ENCODE peak calls at places on chromosome 4, in nine cellular contexts. A is GM06990, F is psoas muscle, Q is GM12865, C is astrocyte, G is OCI-LY7, Y is CD14-positive monocyte, B is osteocyte, W is AG10803. X is an unnamed sample.

GRCh38 chr4:98055800-98056501 is 87.3 kb downstream of the STPG2 start:
- DNase-seq in A (no peak), F (no peak), Q (no peak), C (no peak), G (no peak), Y (peak; percentile 40), B (no peak), W (no peak), X (no peak)

GRCh38 chr4:1903035-1903434 is 31.8 kb downstream of the NSD2 start:
- DNase-seq in A (no peak), F (no peak), Q (no peak), C (no peak), G (no peak), Y (no peak), B (no peak), W (no peak), X (no peak)

GRCh38 chr4:145153181-145153903 is 27.0 kb downstream of the OTUD4 start:
- DNase-seq in A (no peak), F (no peak), Q (no peak), C (no peak), G (no peak), Y (no peak), B (no peak), W (no peak), X (no peak)

GRCh38 chr4:33746979-33747378 is 2497.3 kb downstream of the ARAP2 start:
- DNase-seq in A (no peak), F (no peak), Q (peak; percentile 30), C (peak; percentile 2), G (no peak), Y (no peak), B (no peak), W (peak; percentile 49), X (no peak)

GRCh38 chr4:101667348-101667747 is 123.2 kb upstream of the BANK1 start:
- DNase-seq in A (no peak), F (no peak), Q (no peak), C (peak; percentile 63), G (no peak), Y (no peak), B (no peak), W (peak; percentile 19), X (no peak)

GRCh38 chr4:25786497-25787065 is 76.2 kb downstream of the SEL1L3 start:
- DNase-seq in A (no peak), F (no peak), Q (no peak), C (peak; percentile 28), G (no peak), Y (no peak), B (no peak), W (no peak), X (no peak)

GRCh38 chr4:74964311-74964710 is 31.4 kb downstream of the PARM1 start:
- DNase-seq in A (no peak), F (no peak), Q (no peak), C (no peak), G (no peak), Y (no peak), B (no peak), W (no peak), X (no peak)

GRCh38 chr4:83219344-83219990 is 65.1 kb downstream of the COQ2 start:
- DNase-seq in A (peak; percentile 54), F (no peak), Q (peak; percentile 83), C (peak; percentile 3), G (peak; percentile 94), Y (no peak), B (peak; percentile 38), W (peak; percentile 80), X (no peak)

GRCh38 chr4:3467601-3468031 is 4.5 kb downstream of the DOK7 start:
- DNase-seq in A (peak; percentile 3), F (peak; percentile 8), Q (no peak), C (no peak), G (no peak), Y (no peak), B (no peak), W (no peak), X (no peak)

GRCh38 chr4:20194079-20195013 is 57.4 kb upstream of the SLIT2 start:
- DNase-seq in A (no peak), F (no peak), Q (no peak), C (peak; percentile 87), G (no peak), Y (no peak), B (no peak), W (peak; percentile 89), X (no peak)

GRCh38 chr4:48141048-48141447 is 7.0 kb upstream of the TXK start:
- DNase-seq in A (no peak), F (no peak), Q (peak; percentile 47), C (peak; percentile 14), G (peak; percentile 69), Y (no peak), B (no peak), W (peak; percentile 53), X (no peak)

GRCh38 chr4:58936436-58936835 is 1826.3 kb upstream of the IGFBP7 start:
- DNase-seq in A (no peak), F (no peak), Q (no peak), C (no peak), G (no peak), Y (no peak), B (no peak), W (no peak), X (no peak)

GRCh38 chr4:69860521-69861298 is 765 bp upstream of the SULT1E1 start:
- DNase-seq in A (no peak), F (no peak), Q (no peak), C (no peak), G (no peak), Y (no peak), B (no peak), W (no peak), X (no peak)

GRCh38 chr4:174853629-174854028 is 24.6 kb upstream of the GLRA3 start:
- DNase-seq in A (no peak), F (no peak), Q (no peak), C (no peak), G (no peak), Y (no peak), B (no peak), W (no peak), X (no peak)

GRCh38 chr4:108181704-108182103 is 13.0 kb upstream of the LEF1 start:
- DNase-seq in A (no peak), F (no peak), Q (peak; percentile 53), C (no peak), G (peak; percentile 59), Y (no peak), B (no peak), W (no peak), X (no peak)
- TF ChIP-seq CTCF in A (peak; percentile 44), F (peak; percentile 12), Q (peak; percentile 21), C (no peak), G (peak; percentile 66), Y (no peak), B (no peak), W (peak; percentile 8), X (peak; percentile 45)

GRCh38 chr4:8391972-8392371 is 48.6 kb downstream of the ACOX3 start:
- DNase-seq in A (peak; percentile 40), F (peak; percentile 71), Q (peak; percentile 84), C (peak; percentile 85), G (peak; percentile 89), Y (no peak), B (no peak), W (peak; percentile 85), X (no peak)

GRCh38 chr4:8392591-8393190 is 47.8 kb downstream of the ACOX3 start:
- DNase-seq in A (no peak), F (no peak), Q (no peak), C (no peak), G (peak; percentile 26), Y (no peak), B (no peak), W (no peak), X (no peak)

GRCh38 chr4:8394806-8395205 is 45.7 kb downstream of the ACOX3 start:
- DNase-seq in A (no peak), F (no peak), Q (no peak), C (no peak), G (no peak), Y (no peak), B (no peak), W (no peak), X (no peak)

GRCh38 chr4:8394125-8394524 is 46.4 kb downstream of the ACOX3 start:
- DNase-seq in A (no peak), F (peak; percentile 85), Q (no peak), C (peak; percentile 68), G (no peak), Y (no peak), B (no peak), W (peak; percentile 68), X (no peak)

GRCh38 chr4:8393593-8394038 is 46.9 kb downstream of the ACOX3 start:
- DNase-seq in A (no peak), F (peak; percentile 80), Q (peak; percentile 41), C (peak; percentile 99), G (no peak), Y (no peak), B (no peak), W (peak; percentile 98), X (no peak)
- TF ChIP-seq CTCF in A (no peak), F (no peak), Q (no peak), C (peak; percentile 8), G (no peak), Y (no peak), B (peak; percentile 13), W (peak; percentile 52), X (no peak)

GRCh38 chr4:186151499-186151898 is 39.9 kb upstream of the CYP4V2 start:
- DNase-seq in A (no peak), F (no peak), Q (no peak), C (no peak), G (no peak), Y (no peak), B (peak; percentile 57), W (no peak), X (peak; percentile 1)

GRCh38 chr4:186148335-186148975 is 42.9 kb upstream of the CYP4V2 start:
- DNase-seq in A (no peak), F (no peak), Q (no peak), C (no peak), G (no peak), Y (no peak), B (no peak), W (no peak), X (no peak)

GRCh38 chr4:186150926-186151325 is 40.4 kb upstream of the CYP4V2 start:
- DNase-seq in A (no peak), F (no peak), Q (no peak), C (no peak), G (no peak), Y (no peak), B (peak; percentile 64), W (no peak), X (peak; percentile 40)

GRCh38 chr4:186146443-186146842 is 41.9 kb downstream of the FAM149A start:
- DNase-seq in A (no peak), F (no peak), Q (no peak), C (no peak), G (no peak), Y (no peak), B (no peak), W (no peak), X (no peak)

GRCh38 chr4:186149872-186150271 is 41.5 kb upstream of the CYP4V2 start:
- DNase-seq in A (no peak), F (peak; percentile 81), Q (peak; percentile 31), C (no peak), G (peak; percentile 58), Y (no peak), B (peak; percentile 86), W (peak; percentile 19), X (peak; percentile 67)
- TF ChIP-seq CTCF in A (peak; percentile 71), F (no peak), Q (peak; percentile 63), C (no peak), G (peak; percentile 88), Y (peak; percentile 79), B (peak; percentile 66), W (peak; percentile 61), X (peak; percentile 81)

DNA sequence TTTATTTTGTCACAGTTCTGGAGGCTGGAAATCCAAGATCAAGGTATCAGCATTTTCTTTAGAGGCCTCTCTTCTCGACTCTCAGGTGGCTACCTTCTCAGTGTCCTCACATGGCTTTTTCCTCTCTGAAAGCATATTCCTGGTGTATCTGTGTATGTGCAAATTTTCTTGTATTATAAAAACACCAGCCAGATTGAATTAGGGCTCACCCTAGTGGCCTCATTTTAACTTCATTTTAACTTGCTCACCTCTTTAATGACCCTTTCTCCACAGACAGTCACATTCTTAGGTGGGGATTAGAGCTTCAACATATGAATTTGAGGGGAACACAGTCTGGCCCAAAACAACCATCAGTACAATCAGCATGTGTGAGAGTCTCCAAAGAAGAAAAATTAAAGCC is 542.4 kb upstream of the FAM241A start:
- DNase-seq in A (no peak), F (no peak), Q (no peak), C (peak; percentile 2), G (no peak), Y (no peak), B (no peak), W (peak; percentile 47), X (no peak)
- TF ChIP-seq CTCF in A (peak; percentile 6), F (no peak), Q (no peak), C (no peak), G (peak; percentile 63), Y (no peak), B (no peak), W (peak; percentile 58), X (no peak)

X was measured in type B pancreatic cell.